ENCODE peak calls at places on chromosomes 13 and 19, in five cellular contexts. R, C, M, O and Y are unnamed samples.

GRCh38 chr13:84571264-84571663 is 689.0 kb upstream of the SLITRK1 start:
- DNase-seq in C (no peak), O (no peak), R (no peak), M (no peak), Y (no peak)

GRCh38 chr13:113623491-113624234 is 34.3 kb downstream of the ATP4B start:
- DNase-seq in M (no peak), C (no peak), R (no peak), O (no peak), Y (no peak)

GRCh38 chr13:107367258-107367657 is 799.3 kb upstream of the ARGLU1 start:
- DNase-seq in O (no peak), R (no peak), C (no peak), M (no peak), Y (no peak)

GRCh38 chr19:5281588-5281987 is 59.0 kb downstream of the PTPRS start:
- DNase-seq in M (no peak), R (peak), C (no peak), O (no peak), Y (no peak)

GRCh38 chr13:31005066-31005465 is 72.6 kb downstream of the TEX26 start:
- DNase-seq in O (no peak), R (no peak), C (peak), M (no peak), Y (no peak)

GRCh38 chr19:31449379-31449778 is 100.1 kb upstream of the TSHZ3 start:
- DNase-seq in C (no peak), R (no peak), M (no peak), O (no peak), Y (no peak)

GRCh38 chr19:42693760-42694350 is 46.4 kb downstream of the PSG3 start:
- DNase-seq in O (peak), M (peak), R (peak), C (no peak), Y (peak)

GRCh38 chr13:114285166-114285808 is 3.9 kb downstream of the UPF3A start:
- DNase-seq in C (no peak), O (no peak), R (no peak), M (no peak), Y (no peak)

GRCh38 chr13:74825170-74825948 is 656.6 kb downstream of the TBC1D4 start:
- DNase-seq in M (no peak), R (no peak), C (no peak), O (no peak), Y (no peak)

GRCh38 chr13:44393391-44393790 is 19.8 kb downstream of the SERP2 start:
- DNase-seq in C (no peak), M (no peak), R (no peak), O (no peak), Y (no peak)

GRCh38 chr19:32372726-32373613 is 27.6 kb downstream of the ZNF507 start:
- DNase-seq in M (no peak), O (no peak), R (no peak), C (no peak), Y (no peak)

GRCh38 chr13:23160241-23161175 is 20.3 kb upstream of the SGCG start:
- DNase-seq in C (peak), O (no peak), R (no peak), M (no peak), Y (no peak)

GRCh38 chr19:30310806-30311121 is 61.4 kb upstream of the ZNF536 start:
- DNase-seq in C (no peak), M (no peak), R (no peak), O (no peak), Y (no peak)

GRCh38 chr19:46759817-46760333 is 13.6 kb upstream of the STRN4 start:
- DNase-seq in O (no peak), M (no peak), R (no peak), C (no peak), Y (no peak)

GRCh38 chr13:80379245-80379644 is 38.3 kb upstream of the SPRY2 start:
- DNase-seq in O (no peak), C (no peak), M (no peak), R (no peak), Y (peak)

GRCh38 chr13:32537580-32538233 is 888 bp downstream of the N4BP2L2 start:
- DNase-seq in O (peak), C (peak), M (peak), R (no peak), Y (no peak)

GRCh38 chr19:11624064-11624463 is 26.8 kb downstream of the ZNF627 start:
- DNase-seq in C (no peak), R (no peak), M (no peak), O (no peak), Y (no peak)

GRCh38 chr19:47124937-47125668 is 5.5 kb upstream of the SAE1 start:
- DNase-seq in M (peak), R (peak), C (no peak), O (peak), Y (no peak)

GRCh38 chr19:45428385-45429231 is 4.9 kb upstream of the ERCC1 start:
- DNase-seq in R (peak), C (peak), M (peak), O (no peak), Y (no peak)

GRCh38 chr19:30091456-30091855 is 149.4 kb downstream of the URI1 start:
- DNase-seq in O (no peak), M (no peak), R (no peak), C (no peak), Y (no peak)

GRCh38 chr19:4877753-4878490 is 10.5 kb upstream of the PLIN3 start:
- DNase-seq in R (peak), M (peak), O (no peak), C (peak), Y (no peak)

GRCh38 chr19:51107406-51108065 is 673 bp downstream of the CTU1 start:
- DNase-seq in M (no peak), C (no peak), R (no peak), O (peak), Y (no peak)

GRCh38 chr13:46908511-46908910 is 11.7 kb upstream of the HTR2A start:
- DNase-seq in C (no peak), O (no peak), R (no peak), M (no peak), Y (no peak)

GRCh38 chr13:74443623-74444022 is 309.4 kb upstream of the KLF12 start:
- DNase-seq in R (no peak), C (no peak), O (no peak), M (no peak), Y (no peak)

GRCh38 chr19:50798116-50798942 is 8.1 kb downstream of the ACP4 start:
- DNase-seq in M (no peak), C (peak), O (no peak), R (peak), Y (no peak)

GRCh38 chr13:112814905-112815585 is 125.2 kb downstream of the ATP11A start:
- DNase-seq in M (no peak), C (no peak), R (no peak), O (no peak), Y (no peak)

GRCh38 chr19:30324982-30325381 is 47.2 kb upstream of the ZNF536 start:
- DNase-seq in R (no peak), O (no peak), C (no peak), M (no peak), Y (no peak)

GRCh38 chr13:41178040-41178439 is 16.3 kb downstream of the KBTBD7 start:
- DNase-seq in C (no peak), M (no peak), O (no peak), R (no peak), Y (no peak)

GRCh38 chr19:33241091-33241529 is 15.5 kb upstream of the SLC7A10 start:
- DNase-seq in O (no peak), C (no peak), R (no peak), M (no peak), Y (no peak)

GRCh38 chr13:60267498-60268202 is 103.9 kb upstream of the DIAPH3 start:
- DNase-seq in R (no peak), O (no peak), M (no peak), C (peak), Y (peak)

GRCh38 chr19:42129399-42130253 is 2.6 kb downstream of the POU2F2 start:
- DNase-seq in M (no peak), R (peak), C (no peak), O (no peak), Y (no peak)

GRCh38 chr19:3614858-3615505 is 8.3 kb upstream of the TBXA2R start:
- DNase-seq in O (no peak), R (no peak), C (no peak), M (no peak), Y (no peak)

GRCh38 chr13:110302986-110303385 is 4.0 kb downstream of the COL4A1 start:
- DNase-seq in O (no peak), M (no peak), C (no peak), R (no peak), Y (no peak)

GRCh38 chr19:20103091-20103501 is 25.3 kb downstream of the ZNF90 start:
- DNase-seq in C (peak), M (no peak), O (no peak), R (no peak), Y (no peak)

DNA sequence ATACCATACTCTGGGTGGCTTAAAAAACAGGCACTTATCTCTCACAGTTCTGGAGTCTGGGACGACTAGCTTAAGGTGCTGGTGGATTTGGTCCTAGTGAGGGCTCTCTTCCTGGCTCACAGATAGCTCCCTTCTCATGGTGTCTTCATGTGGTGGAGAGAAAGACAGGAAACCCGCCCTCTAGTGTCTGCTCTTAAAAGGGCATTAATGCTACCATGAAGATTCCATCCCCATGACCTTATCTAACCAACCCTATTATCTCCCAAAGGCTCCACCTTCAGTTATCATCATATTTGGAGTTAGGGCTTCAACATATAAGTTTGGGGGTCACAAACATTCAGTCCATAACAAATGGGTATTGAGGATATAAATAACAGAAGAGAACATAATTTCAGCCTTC is 139.4 kb downstream of the HS6ST3 start:
- DNase-seq in C (no peak), M (peak), R (peak), O (peak), Y (peak)
- TF ChIP-seq JUND in C (no peak), M (no peak), R (no peak), O (no peak), Y (no peak)

GRCh38 chr19:14081797-14082674 is 3.5 kb downstream of the C19orf67 start:
- DNase-seq in R (no peak), M (peak), C (no peak), O (no peak), Y (no peak)
- TF ChIP-seq JUND in R (no peak), M (no peak), C (no peak), O (no peak), Y (no peak)

GRCh38 chr13:20035130-20035529 is 76.6 kb downstream of the ZMYM2 start:
- DNase-seq in R (no peak), C (no peak), M (no peak), O (no peak), Y (no peak)
- TF ChIP-seq JUND in R (no peak), C (no peak), M (no peak), O (no peak), Y (no peak)

DNA sequence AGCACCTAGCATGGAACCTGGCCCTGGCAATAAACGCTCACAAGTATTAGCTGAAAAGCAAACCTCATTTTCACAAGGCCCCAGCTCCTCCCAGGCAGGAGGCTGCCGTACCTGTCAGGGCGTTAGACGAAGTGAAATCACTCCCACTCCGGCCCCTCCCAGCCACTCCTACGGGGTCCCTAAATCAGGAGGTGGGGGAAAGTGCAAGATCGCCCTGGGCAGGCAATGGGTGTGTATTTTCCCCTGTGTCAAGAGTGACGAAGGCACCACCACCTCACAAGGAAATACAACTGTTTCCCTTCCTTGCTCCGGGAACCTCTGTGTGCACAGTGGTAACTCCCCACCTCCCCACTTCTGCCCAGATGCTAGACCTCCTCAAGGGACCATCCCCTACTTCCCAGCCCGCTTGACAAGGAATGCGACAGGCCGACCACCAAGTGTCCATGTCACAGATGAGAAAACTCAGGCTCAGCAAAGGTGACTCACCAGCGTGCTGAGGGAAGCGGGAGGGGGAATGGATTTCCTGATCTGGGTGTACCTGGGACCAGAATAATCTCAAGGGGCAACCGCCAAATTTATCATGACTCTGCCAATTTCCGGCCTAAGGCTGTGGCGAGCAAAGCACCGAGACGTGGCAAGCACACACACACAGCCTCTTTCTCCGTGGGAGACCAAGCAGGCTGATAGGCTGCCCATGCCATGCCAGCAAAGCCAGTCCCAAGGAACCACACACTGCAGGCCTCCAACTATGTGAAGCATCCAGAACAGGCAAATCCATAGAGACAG is 7.3 kb downstream of the PPP6R1 start:
- DNase-seq in C (no peak), O (no peak), R (peak), M (no peak), Y (no peak)
- TF ChIP-seq JUND in C (no peak), O (no peak), R (no peak), M (no peak), Y (no peak)

DNA sequence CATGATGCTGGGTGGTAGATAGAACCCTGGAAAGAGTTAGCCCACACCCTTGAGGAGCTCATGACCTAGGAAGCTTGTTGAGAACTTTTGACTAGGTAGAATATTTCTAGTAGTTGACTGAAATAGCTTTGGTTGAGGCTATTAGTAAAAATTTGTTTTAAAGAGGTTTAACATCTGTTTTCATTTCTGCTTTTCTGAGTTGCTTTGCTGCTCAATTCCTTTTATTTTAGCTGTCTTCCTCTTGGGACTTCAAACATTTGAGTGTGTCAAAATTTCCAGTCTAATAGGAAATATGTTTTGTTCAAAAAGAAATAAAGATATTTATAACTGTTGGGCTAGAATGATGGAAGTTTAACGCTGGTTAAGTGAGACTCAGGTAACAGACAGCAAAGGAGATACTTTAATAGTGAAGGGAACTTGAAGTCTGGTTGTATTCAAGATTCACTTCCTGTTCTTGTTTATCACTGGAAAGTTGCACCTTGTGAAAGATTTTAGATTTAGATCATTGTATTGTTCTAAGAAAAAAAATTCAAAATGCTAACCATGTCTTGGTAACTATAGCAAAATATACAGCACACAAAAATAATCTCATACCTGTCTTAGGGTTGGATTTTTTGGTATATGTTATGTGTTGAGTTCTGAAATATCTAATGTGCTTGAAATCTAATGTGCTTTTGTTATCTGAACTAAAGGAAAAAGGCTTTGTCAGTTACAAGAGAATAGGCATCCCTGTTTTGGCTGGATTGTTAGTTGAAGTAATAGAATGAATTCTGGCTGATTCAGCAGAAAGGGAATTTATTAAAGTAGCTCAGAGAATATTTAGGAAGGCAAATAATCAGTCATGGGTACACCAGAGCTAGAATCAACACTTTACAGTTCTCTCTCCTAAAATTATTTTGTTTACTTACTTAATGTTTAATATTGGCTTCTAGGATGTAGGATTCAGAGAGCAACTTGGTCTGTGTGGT is 24.4 kb upstream of the GPR18 start:
- DNase-seq in M (no peak), C (no peak), R (no peak), O (no peak), Y (no peak)
- TF ChIP-seq JUND in M (no peak), C (no peak), R (no peak), O (no peak), Y (no peak)

DNA sequence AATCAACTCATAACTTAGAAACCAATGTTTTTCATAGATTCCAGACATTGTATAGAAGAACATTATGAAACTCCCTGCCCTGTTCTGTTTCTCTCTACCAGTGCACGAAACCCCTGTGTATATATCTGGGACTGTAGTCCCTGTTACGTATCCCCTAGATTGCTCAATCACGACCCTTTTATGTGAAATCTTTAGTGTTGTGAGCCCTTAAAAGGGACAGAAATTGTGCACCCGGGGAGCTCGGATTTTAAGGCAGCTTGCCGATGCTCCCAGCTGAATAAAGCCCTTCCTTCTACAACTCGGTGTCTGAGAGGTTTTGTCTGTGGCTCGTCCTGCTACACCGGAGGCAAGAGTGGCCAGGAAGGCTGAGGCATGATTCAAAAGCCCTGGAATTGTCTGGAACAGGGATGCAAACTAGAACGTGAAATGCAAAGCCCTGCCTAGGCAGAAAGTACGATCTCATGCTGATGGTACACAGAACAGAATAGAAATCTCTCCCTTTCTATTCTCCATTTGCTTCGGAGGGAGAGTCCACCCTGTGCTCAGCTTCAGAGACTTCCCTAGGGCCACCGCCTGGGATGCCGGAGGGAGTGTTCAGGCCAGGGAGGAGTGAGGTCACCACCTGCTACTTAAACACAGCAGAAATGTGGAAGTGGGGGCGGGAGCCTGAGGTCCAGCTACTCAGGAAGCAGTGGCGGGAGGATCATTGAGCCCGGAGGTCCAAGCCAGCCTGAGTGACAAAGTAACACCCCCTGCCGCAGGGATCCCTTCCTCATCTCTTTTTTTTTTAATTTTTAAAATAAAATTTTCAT is 760 bp upstream of the ZNF888 start:
- DNase-seq in M (peak), C (peak), R (no peak), O (no peak), Y (no peak)
- TF ChIP-seq JUND in M (peak), C (no peak), R (no peak), O (no peak), Y (no peak)